ENCODE peak calls at places on chromosomes 3 and 15, in nine cellular contexts. One of them, this sample, is unnamed.

GRCh38 chr3:154129625-154130024 is 8.4 kb downstream of the ARHGEF26 start:
- DNase-seq in COLO829: no peak
- DNase-seq in T-helper 17 cell: no peak
- DNase-seq in GM03348: peak; percentile 20
- DNase-seq in GOT3: no peak
- DNase-seq in DMS153: no peak
- DNase-seq in sigmoid colon: no peak
- DNase-seq in Calu3: no peak
- DNase-seq in tibial artery: no peak
- DNase-seq in this sample: no peak

GRCh38 chr3:170132335-170132734 is 49.2 kb downstream of the PHC3 start:
- DNase-seq in COLO829: no peak
- DNase-seq in T-helper 17 cell: no peak
- DNase-seq in GM03348: no peak
- DNase-seq in GOT3: no peak
- DNase-seq in DMS153: no peak
- DNase-seq in sigmoid colon: no peak
- DNase-seq in Calu3: no peak
- DNase-seq in tibial artery: no peak
- DNase-seq in this sample: no peak

GRCh38 chr3:124492824-124493223 is 237.4 kb upstream of the UMPS start:
- DNase-seq in COLO829: peak; percentile 88
- DNase-seq in T-helper 17 cell: no peak
- DNase-seq in GM03348: peak; percentile 29
- DNase-seq in GOT3: no peak
- DNase-seq in DMS153: peak; percentile 86
- DNase-seq in sigmoid colon: no peak
- DNase-seq in Calu3: peak; percentile 84
- DNase-seq in tibial artery: no peak
- DNase-seq in this sample: peak; percentile 67

GRCh38 chr15:50256188-50257041 is 9.1 kb downstream of the HDC start:
- DNase-seq in COLO829: no peak
- DNase-seq in T-helper 17 cell: no peak
- DNase-seq in GM03348: no peak
- DNase-seq in GOT3: no peak
- DNase-seq in DMS153: no peak
- DNase-seq in sigmoid colon: no peak
- DNase-seq in Calu3: peak; percentile 53
- DNase-seq in tibial artery: no peak
- DNase-seq in this sample: no peak

GRCh38 chr3:169179193-169180122 is 484.1 kb downstream of the MECOM start:
- DNase-seq in COLO829: no peak
- DNase-seq in T-helper 17 cell: no peak
- DNase-seq in GM03348: no peak
- DNase-seq in GOT3: no peak
- DNase-seq in DMS153: no peak
- DNase-seq in sigmoid colon: no peak
- DNase-seq in Calu3: no peak
- DNase-seq in tibial artery: no peak
- DNase-seq in this sample: no peak

GRCh38 chr15:58924326-58924725 is 9.2 kb downstream of the SLTM start:
- DNase-seq in COLO829: no peak
- DNase-seq in T-helper 17 cell: no peak
- DNase-seq in GM03348: peak; percentile 24
- DNase-seq in GOT3: no peak
- DNase-seq in DMS153: no peak
- DNase-seq in sigmoid colon: no peak
- DNase-seq in Calu3: no peak
- DNase-seq in tibial artery: no peak
- DNase-seq in this sample: no peak

GRCh38 chr15:39744334-39745103 is 38.1 kb downstream of the FSIP1 start:
- DNase-seq in COLO829: no peak
- DNase-seq in T-helper 17 cell: no peak
- DNase-seq in GM03348: no peak
- DNase-seq in GOT3: no peak
- DNase-seq in DMS153: no peak
- DNase-seq in sigmoid colon: no peak
- DNase-seq in Calu3: no peak
- DNase-seq in tibial artery: no peak
- DNase-seq in this sample: no peak

GRCh38 chr3:161148832-161149475 is 43.8 kb upstream of the B3GALNT1 start:
- DNase-seq in COLO829: no peak
- DNase-seq in T-helper 17 cell: no peak
- DNase-seq in GM03348: no peak
- DNase-seq in GOT3: no peak
- DNase-seq in DMS153: no peak
- DNase-seq in sigmoid colon: no peak
- DNase-seq in Calu3: no peak
- DNase-seq in tibial artery: no peak
- DNase-seq in this sample: no peak

GRCh38 chr3:44893097-44893496 is 18.7 kb downstream of the TGM4 start:
- DNase-seq in COLO829: no peak
- DNase-seq in T-helper 17 cell: no peak
- DNase-seq in GM03348: peak; percentile 69
- DNase-seq in GOT3: no peak
- DNase-seq in DMS153: no peak
- DNase-seq in sigmoid colon: no peak
- DNase-seq in Calu3: no peak
- DNase-seq in tibial artery: no peak
- DNase-seq in this sample: no peak

GRCh38 chr15:101198820-101199219 is 53.0 kb downstream of the CHSY1 start:
- DNase-seq in COLO829: no peak
- DNase-seq in T-helper 17 cell: no peak
- DNase-seq in GM03348: no peak
- DNase-seq in GOT3: no peak
- DNase-seq in DMS153: no peak
- DNase-seq in sigmoid colon: no peak
- DNase-seq in Calu3: no peak
- DNase-seq in tibial artery: no peak
- DNase-seq in this sample: no peak

GRCh38 chr3:36557021-36557707 is 176.9 kb downstream of the STAC start:
- DNase-seq in COLO829: no peak
- DNase-seq in T-helper 17 cell: no peak
- DNase-seq in GM03348: no peak
- DNase-seq in GOT3: no peak
- DNase-seq in DMS153: no peak
- DNase-seq in sigmoid colon: peak; percentile 76
- DNase-seq in Calu3: no peak
- DNase-seq in tibial artery: no peak
- DNase-seq in this sample: peak; percentile 45

GRCh38 chr15:25787855-25788521 is 75.1 kb downstream of the ATP10A start:
- DNase-seq in COLO829: no peak
- DNase-seq in T-helper 17 cell: no peak
- DNase-seq in GM03348: peak; percentile 72
- DNase-seq in GOT3: no peak
- DNase-seq in DMS153: no peak
- DNase-seq in sigmoid colon: peak; percentile 85
- DNase-seq in Calu3: peak; percentile 0
- DNase-seq in tibial artery: peak; percentile 81
- DNase-seq in this sample: no peak

This sample was measured in ureter.